ENCODE peak calls at places on chromosomes 6 and 20, in seven cellular contexts. One of them, this sample, is unnamed.
A peak's percentile ranks its signal among the peaks of the same experiment; 100 is the strongest.

GRCh38 chr6:43807228-43808061 is 37.4 kb downstream of the VEGFA start:
- DNase-seq in heart left ventricle: no peak
- DNase-seq in cardiac fibroblast: peak; percentile 46
- DNase-seq in AG09309: no peak
- DNase-seq in epithelial cell of esophagus: no peak
- DNase-seq in CD8-positive, alpha-beta T cell: no peak
- DNase-seq in astrocyte of the spinal cord: no peak
- DNase-seq in this sample: no peak

GRCh38 chr6:129938242-129939020 is 77.3 kb upstream of the TMEM244 start:
- DNase-seq in astrocyte of the spinal cord: no peak
- DNase-seq in epithelial cell of esophagus: peak; percentile 20
- DNase-seq in CD8-positive, alpha-beta T cell: no peak
- DNase-seq in cardiac fibroblast: no peak
- DNase-seq in heart left ventricle: no peak
- DNase-seq in AG09309: no peak
- DNase-seq in this sample: no peak

GRCh38 chr6:122043421-122043820 is 356.0 kb upstream of the HSF2 start:
- DNase-seq in epithelial cell of esophagus: no peak
- DNase-seq in heart left ventricle: no peak
- DNase-seq in AG09309: no peak
- DNase-seq in CD8-positive, alpha-beta T cell: no peak
- DNase-seq in cardiac fibroblast: no peak
- DNase-seq in astrocyte of the spinal cord: peak; percentile 20
- DNase-seq in this sample: no peak

GRCh38 chr20:18902181-18902725 is 88.7 kb downstream of the SCP2D1 start:
- DNase-seq in cardiac fibroblast: no peak
- DNase-seq in astrocyte of the spinal cord: no peak
- DNase-seq in epithelial cell of esophagus: peak; percentile 17
- DNase-seq in heart left ventricle: no peak
- DNase-seq in AG09309: no peak
- DNase-seq in CD8-positive, alpha-beta T cell: no peak
- DNase-seq in this sample: no peak

GRCh38 chr6:130843575-130844320 is 16.5 kb downstream of the SMLR1 start:
- DNase-seq in cardiac fibroblast: peak; percentile 53
- DNase-seq in astrocyte of the spinal cord: peak; percentile 50
- DNase-seq in epithelial cell of esophagus: peak; percentile 43
- DNase-seq in heart left ventricle: no peak
- DNase-seq in AG09309: peak; percentile 20
- DNase-seq in CD8-positive, alpha-beta T cell: no peak
- DNase-seq in this sample: no peak

GRCh38 chr20:50248104-50248631 is 57.5 kb downstream of the CEBPB start:
- DNase-seq in epithelial cell of esophagus: peak; percentile 36
- DNase-seq in AG09309: peak; percentile 37
- DNase-seq in cardiac fibroblast: peak; percentile 41
- DNase-seq in astrocyte of the spinal cord: no peak
- DNase-seq in CD8-positive, alpha-beta T cell: no peak
- DNase-seq in heart left ventricle: peak; percentile 12
- DNase-seq in this sample: peak; percentile 96

GRCh38 chr6:157541618-157542404 is 160.8 kb downstream of the ZDHHC14 start:
- DNase-seq in cardiac fibroblast: no peak
- DNase-seq in AG09309: no peak
- DNase-seq in CD8-positive, alpha-beta T cell: no peak
- DNase-seq in epithelial cell of esophagus: no peak
- DNase-seq in heart left ventricle: no peak
- DNase-seq in astrocyte of the spinal cord: no peak
- DNase-seq in this sample: no peak

GRCh38 chr6:152273002-152273401 is 364.2 kb downstream of the SYNE1 start:
- DNase-seq in astrocyte of the spinal cord: peak; percentile 27
- DNase-seq in epithelial cell of esophagus: peak; percentile 75
- DNase-seq in AG09309: no peak
- DNase-seq in cardiac fibroblast: peak; percentile 31
- DNase-seq in CD8-positive, alpha-beta T cell: no peak
- DNase-seq in heart left ventricle: no peak
- DNase-seq in this sample: peak; percentile 71

GRCh38 chr20:31637660-31638059 is at the start of gene COX4I2:
- DNase-seq in cardiac fibroblast: no peak
- DNase-seq in AG09309: no peak
- DNase-seq in heart left ventricle: peak; percentile 69
- DNase-seq in astrocyte of the spinal cord: no peak
- DNase-seq in epithelial cell of esophagus: no peak
- DNase-seq in CD8-positive, alpha-beta T cell: no peak
- DNase-seq in this sample: no peak

GRCh38 chr6:26327450-26328264 is 37.3 kb upstream of the BTN3A2 start:
- DNase-seq in CD8-positive, alpha-beta T cell: peak; percentile 26
- DNase-seq in cardiac fibroblast: peak; percentile 70
- DNase-seq in epithelial cell of esophagus: peak; percentile 75
- DNase-seq in astrocyte of the spinal cord: peak; percentile 89
- DNase-seq in AG09309: no peak
- DNase-seq in heart left ventricle: no peak
- DNase-seq in this sample: no peak

GRCh38 chr6:8837343-8837742 is 402.0 kb upstream of the SLC35B3 start:
- DNase-seq in CD8-positive, alpha-beta T cell: no peak
- DNase-seq in astrocyte of the spinal cord: no peak
- DNase-seq in epithelial cell of esophagus: no peak
- DNase-seq in AG09309: no peak
- DNase-seq in cardiac fibroblast: no peak
- DNase-seq in heart left ventricle: no peak
- DNase-seq in this sample: no peak

GRCh38 chr6:156348376-156348775 is 428.8 kb upstream of the ARID1B start:
- DNase-seq in CD8-positive, alpha-beta T cell: no peak
- DNase-seq in heart left ventricle: no peak
- DNase-seq in AG09309: no peak
- DNase-seq in cardiac fibroblast: no peak
- DNase-seq in astrocyte of the spinal cord: no peak
- DNase-seq in epithelial cell of esophagus: no peak
- DNase-seq in this sample: no peak

GRCh38 chr20:35408270-35408669 is 3.5 kb downstream of the UQCC1 start:
- DNase-seq in cardiac fibroblast: no peak
- DNase-seq in heart left ventricle: no peak
- DNase-seq in CD8-positive, alpha-beta T cell: no peak
- DNase-seq in AG09309: no peak
- DNase-seq in astrocyte of the spinal cord: no peak
- DNase-seq in epithelial cell of esophagus: no peak
- DNase-seq in this sample: no peak

GRCh38 chr6:125906158-125906998 is 50.2 kb upstream of the HINT3 start:
- DNase-seq in cardiac fibroblast: peak; percentile 60
- DNase-seq in CD8-positive, alpha-beta T cell: peak; percentile 13
- DNase-seq in astrocyte of the spinal cord: no peak
- DNase-seq in AG09309: no peak
- DNase-seq in epithelial cell of esophagus: peak; percentile 51
- DNase-seq in heart left ventricle: no peak
- DNase-seq in this sample: no peak

GRCh38 chr20:44403194-44404112 is 48.0 kb downstream of the HNF4A start:
- DNase-seq in astrocyte of the spinal cord: no peak
- DNase-seq in heart left ventricle: no peak
- DNase-seq in cardiac fibroblast: no peak
- DNase-seq in CD8-positive, alpha-beta T cell: no peak
- DNase-seq in AG09309: no peak
- DNase-seq in epithelial cell of esophagus: no peak
- DNase-seq in this sample: peak; percentile 62

GRCh38 chr6:85421963-85422362 is 27.9 kb upstream of the NT5E start:
- DNase-seq in astrocyte of the spinal cord: peak; percentile 53
- DNase-seq in AG09309: peak; percentile 63
- DNase-seq in CD8-positive, alpha-beta T cell: no peak
- DNase-seq in cardiac fibroblast: no peak
- DNase-seq in epithelial cell of esophagus: no peak
- DNase-seq in heart left ventricle: no peak
- DNase-seq in this sample: no peak

GRCh38 chr6:138275976-138276375 is 57.7 kb upstream of the PBOV1 start:
- DNase-seq in epithelial cell of esophagus: peak; percentile 39
- DNase-seq in CD8-positive, alpha-beta T cell: no peak
- DNase-seq in AG09309: no peak
- DNase-seq in heart left ventricle: no peak
- DNase-seq in cardiac fibroblast: no peak
- DNase-seq in astrocyte of the spinal cord: no peak
- DNase-seq in this sample: no peak

GRCh38 chr20:34558320-34559202 is at the start of gene MAP1LC3A:
- DNase-seq in CD8-positive, alpha-beta T cell: peak; percentile 78
- DNase-seq in heart left ventricle: peak; percentile 98
- DNase-seq in epithelial cell of esophagus: peak; percentile 95
- DNase-seq in cardiac fibroblast: peak; percentile 98
- DNase-seq in astrocyte of the spinal cord: peak; percentile 97
- DNase-seq in AG09309: peak; percentile 59
- DNase-seq in this sample: peak; percentile 100

GRCh38 chr6:45663181-45664180 is 285.7 kb upstream of the SUPT3H start:
- DNase-seq in AG09309: no peak
- DNase-seq in CD8-positive, alpha-beta T cell: peak; percentile 34
- DNase-seq in heart left ventricle: no peak
- DNase-seq in cardiac fibroblast: peak; percentile 33
- DNase-seq in epithelial cell of esophagus: no peak
- DNase-seq in astrocyte of the spinal cord: peak; percentile 27
- DNase-seq in this sample: no peak

DNA sequence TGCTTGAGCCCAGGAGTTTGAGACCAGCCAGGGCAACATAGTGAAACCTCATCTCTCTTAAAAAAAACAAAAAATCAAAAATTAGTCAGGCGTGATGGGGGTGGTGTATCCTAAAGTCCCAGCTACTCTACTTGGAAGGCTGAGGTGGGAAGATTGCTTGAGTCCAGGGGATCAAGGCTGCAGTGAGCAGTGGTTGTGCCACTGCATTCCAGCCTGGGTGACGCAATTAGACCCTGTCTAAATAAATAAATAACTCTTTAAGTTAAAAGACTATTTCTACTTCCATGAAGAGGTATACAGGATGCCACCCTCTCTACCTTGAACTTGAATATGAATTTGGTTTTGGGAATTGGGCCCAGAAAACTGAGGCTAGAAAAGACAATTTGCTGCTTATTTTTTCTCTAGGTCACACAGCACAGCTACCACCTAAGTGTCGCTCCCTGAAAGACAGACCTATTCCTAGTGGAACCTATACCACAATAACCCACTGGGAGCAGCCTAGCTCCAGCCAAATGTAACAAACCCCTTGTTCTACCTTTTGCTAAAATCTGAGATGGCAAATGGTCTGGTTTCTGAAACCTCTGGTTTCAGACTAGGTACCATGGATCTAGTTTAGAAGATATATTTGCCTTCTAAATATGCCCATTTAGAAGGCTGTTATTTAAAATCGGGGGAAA is 35.2 kb downstream of the HMGCLL1 start:
- DNase-seq in cardiac fibroblast: no peak
- DNase-seq in heart left ventricle: no peak
- DNase-seq in CD8-positive, alpha-beta T cell: no peak
- DNase-seq in epithelial cell of esophagus: no peak
- DNase-seq in AG09309: no peak
- DNase-seq in astrocyte of the spinal cord: no peak
- DNase-seq in this sample: no peak
- TF ChIP-seq CTCF in cardiac fibroblast: no peak
- TF ChIP-seq CTCF in heart left ventricle: no peak
- TF ChIP-seq CTCF in CD8-positive, alpha-beta T cell: no peak
- TF ChIP-seq CTCF in epithelial cell of esophagus: no peak
- TF ChIP-seq CTCF in AG09309: peak; percentile 9
- TF ChIP-seq CTCF in astrocyte of the spinal cord: peak; percentile 2
- TF ChIP-seq CTCF in this sample: no peak

GRCh38 chr6:65638047-65638831 is 68.8 kb downstream of the EYS start:
- DNase-seq in astrocyte of the spinal cord: no peak
- DNase-seq in cardiac fibroblast: no peak
- DNase-seq in CD8-positive, alpha-beta T cell: no peak
- DNase-seq in AG09309: no peak
- DNase-seq in epithelial cell of esophagus: no peak
- DNase-seq in heart left ventricle: no peak
- DNase-seq in this sample: no peak
- TF ChIP-seq CTCF in astrocyte of the spinal cord: no peak
- TF ChIP-seq CTCF in cardiac fibroblast: no peak
- TF ChIP-seq CTCF in CD8-positive, alpha-beta T cell: no peak
- TF ChIP-seq CTCF in AG09309: no peak
- TF ChIP-seq CTCF in epithelial cell of esophagus: no peak
- TF ChIP-seq CTCF in heart left ventricle: no peak
- TF ChIP-seq CTCF in this sample: no peak

GRCh38 chr6:39724787-39725631 is at the start of gene KIF6:
- DNase-seq in heart left ventricle: peak; percentile 94
- DNase-seq in AG09309: peak; percentile 21
- DNase-seq in epithelial cell of esophagus: peak; percentile 77
- DNase-seq in astrocyte of the spinal cord: peak; percentile 87
- DNase-seq in CD8-positive, alpha-beta T cell: peak; percentile 59
- DNase-seq in cardiac fibroblast: peak; percentile 93
- DNase-seq in this sample: peak; percentile 98
- TF ChIP-seq CTCF in heart left ventricle: no peak
- TF ChIP-seq CTCF in AG09309: no peak
- TF ChIP-seq CTCF in epithelial cell of esophagus: no peak
- TF ChIP-seq CTCF in astrocyte of the spinal cord: no peak
- TF ChIP-seq CTCF in CD8-positive, alpha-beta T cell: no peak
- TF ChIP-seq CTCF in cardiac fibroblast: no peak
- TF ChIP-seq CTCF in this sample: no peak

DNA sequence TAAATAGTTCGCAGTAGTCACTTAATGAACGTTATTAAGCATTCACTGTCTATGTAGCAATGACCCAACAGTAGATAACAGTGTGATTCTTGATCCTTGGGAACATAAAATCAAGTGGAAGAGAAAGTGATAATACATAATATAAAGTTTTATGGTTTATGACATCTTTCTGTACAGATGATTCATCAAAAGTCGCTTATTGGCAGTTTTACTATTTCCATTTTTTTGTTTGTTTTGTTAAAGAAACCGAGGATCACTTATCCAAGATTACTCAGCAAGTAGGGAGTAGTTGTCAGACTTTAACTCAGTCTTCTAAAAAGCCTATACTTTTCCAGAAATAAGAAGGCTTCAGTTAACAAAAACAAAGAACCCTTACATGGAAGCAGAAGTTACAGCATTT is 260.8 kb downstream of the ZFAND3 start:
- DNase-seq in astrocyte of the spinal cord: peak; percentile 41
- DNase-seq in heart left ventricle: no peak
- DNase-seq in AG09309: no peak
- DNase-seq in epithelial cell of esophagus: no peak
- DNase-seq in CD8-positive, alpha-beta T cell: no peak
- DNase-seq in cardiac fibroblast: no peak
- DNase-seq in this sample: peak; percentile 83
- TF ChIP-seq CTCF in astrocyte of the spinal cord: no peak
- TF ChIP-seq CTCF in heart left ventricle: no peak
- TF ChIP-seq CTCF in AG09309: no peak
- TF ChIP-seq CTCF in epithelial cell of esophagus: no peak
- TF ChIP-seq CTCF in CD8-positive, alpha-beta T cell: no peak
- TF ChIP-seq CTCF in cardiac fibroblast: no peak
- TF ChIP-seq CTCF in this sample: no peak

This sample was measured in osteoblast.